ENCODE peak calls at places on chromosomes 11 and 22, in ten cellular contexts. I is chondrocyte; W is EL; B is nephron progenitor cell; A is activated gamma-delta T cell treated with anti-CD3 and anti-CD28 coated beads, Interleukin-2, amount 50 U/mL, for 16 hours; K is anterior cingulate cortex; N is epithelial cell of esophagus; V is NCI-H1092 treated with DMSO at 0.1 percent for 48 hours; S is NCI-H1105; D is activated CD4-positive, alpha-beta T cell treated with anti-CD3 and anti-CD28 coated beads, Interleukin-2, amount 10 ng/mL, durations not matched to agents 7 days and 5 days. U is an unnamed sample.

GRCh38 chr22:17754233-17754925 is 19.9 kb downstream of the BID start:
- DNase-seq in I (no peak), B (no peak), D (peak), V (no peak), K (no peak), W (peak), S (no peak), A (no peak), N (no peak), U (peak)

GRCh38 chr11:266676-267439 is 11.3 kb upstream of the NLRP6 start:
- DNase-seq in V (no peak), A (no peak), B (no peak), S (no peak), W (no peak), K (no peak), I (no peak), N (no peak), D (peak), U (no peak)

GRCh38 chr22:40231618-40232313 is 54.0 kb downstream of the TNRC6B start:
- DNase-seq in V (no peak), W (no peak), A (no peak), D (no peak), I (no peak), N (no peak), B (no peak), K (no peak), S (no peak), U (no peak)

GRCh38 chr22:37762389-37762836 is 45.3 kb upstream of the GCAT start:
- DNase-seq in B (no peak), N (peak), D (no peak), W (peak), A (no peak), K (no peak), I (no peak), S (no peak), V (no peak), U (no peak)

GRCh38 chr11:117290809-117291396 is at the start of gene BACE1-AS:
- DNase-seq in B (no peak), A (no peak), W (no peak), D (no peak), S (no peak), V (no peak), N (no peak), K (no peak), I (no peak), U (no peak)

GRCh38 chr22:20437253-20438065 is at the start of gene SCARF2:
- DNase-seq in W (peak), K (no peak), B (peak), S (no peak), A (no peak), N (no peak), V (no peak), D (no peak), I (peak), U (peak)

GRCh38 chr22:23265389-23265700 is 85.0 kb downstream of the BCR start:
- DNase-seq in I (no peak), N (no peak), B (no peak), W (no peak), K (no peak), A (no peak), S (no peak), D (no peak), V (no peak), U (no peak)

GRCh38 chr11:126437731-126438130 is 82.2 kb downstream of the ST3GAL4 start:
- DNase-seq in B (no peak), S (no peak), V (no peak), N (no peak), D (no peak), A (no peak), I (no peak), W (no peak), K (no peak), U (no peak)

GRCh38 chr22:23204125-23204488 is 23.8 kb downstream of the BCR start:
- DNase-seq in S (no peak), K (no peak), A (no peak), I (no peak), D (no peak), N (no peak), V (no peak), W (no peak), B (no peak), U (no peak)

GRCh38 chr11:29809121-29809520 is 207.7 kb downstream of the KCNA4 start:
- DNase-seq in I (no peak), D (no peak), A (no peak), N (peak), W (no peak), V (no peak), S (no peak), B (no peak), K (no peak), U (peak)

GRCh38 chr22:49894321-49895072 is 23.7 kb downstream of the ALG12 start:
- DNase-seq in A (no peak), N (peak), B (no peak), W (no peak), D (no peak), K (no peak), S (no peak), I (peak), V (no peak), U (no peak)

GRCh38 chr11:6202036-6202435 is 3.0 kb downstream of the OR52W1 start:
- DNase-seq in W (no peak), I (no peak), S (no peak), A (no peak), B (no peak), N (no peak), K (no peak), V (no peak), D (no peak), U (no peak)

GRCh38 chr11:95596011-95596489 is 193.5 kb downstream of the FAM76B start:
- DNase-seq in B (no peak), I (no peak), K (no peak), W (no peak), S (no peak), N (peak), A (no peak), V (no peak), D (no peak), U (no peak)

GRCh38 chr22:43510226-43511070 is 98.6 kb downstream of the MPPED1 start:
- DNase-seq in I (peak), V (no peak), B (no peak), K (no peak), W (no peak), A (no peak), S (no peak), N (no peak), D (no peak), U (no peak)

GRCh38 chr11:6248248-6248647 is 9.4 kb downstream of the CNGA4 start:
- DNase-seq in V (no peak), N (no peak), K (no peak), W (no peak), I (no peak), A (no peak), S (no peak), D (no peak), B (no peak), U (no peak)

GRCh38 chr22:39182478-39183030 is 30.1 kb upstream of the CBX7 start:
- DNase-seq in S (no peak), D (no peak), A (no peak), N (no peak), W (no peak), K (no peak), I (peak), V (no peak), B (no peak), U (no peak)

GRCh38 chr11:134118016-134118415 is 49.1 kb downstream of the JAM3 start:
- DNase-seq in V (peak), K (no peak), I (no peak), W (no peak), A (no peak), N (peak), S (no peak), B (no peak), D (no peak), U (peak)

GRCh38 chr11:3164138-3164539 is 971 bp downstream of the OSBPL5 start:
- DNase-seq in W (peak), S (no peak), K (no peak), V (no peak), B (no peak), I (peak), N (no peak), A (no peak), D (no peak), U (no peak)

GRCh38 chr11:130278151-130278550 is 36.6 kb downstream of the ZBTB44 start:
- DNase-seq in I (no peak), B (no peak), D (no peak), N (no peak), W (no peak), S (no peak), A (no peak), V (no peak), K (no peak), U (no peak)

GRCh38 chr22:24536089-24536488 is 18.8 kb downstream of the GUCD1 start:
- DNase-seq in A (no peak), K (no peak), I (no peak), S (no peak), D (no peak), W (no peak), B (no peak), V (no peak), N (no peak), U (no peak)

GRCh38 chr11:120564573-120565301 is 53.2 kb downstream of the GRIK4 start:
- DNase-seq in N (peak), B (peak), W (peak), I (peak), V (peak), D (no peak), K (peak), A (no peak), S (peak), U (peak)

GRCh38 chr11:119167933-119168332 is 592 bp upstream of the NLRX1 start:
- DNase-seq in D (no peak), K (no peak), I (no peak), N (peak), S (no peak), V (no peak), W (no peak), B (no peak), A (no peak), U (no peak)

GRCh38 chr11:67351275-67352005 is 1.9 kb downstream of the POLD4 start:
- DNase-seq in B (peak), V (peak), W (peak), N (peak), K (peak), S (peak), I (no peak), D (peak), A (no peak), U (peak)

GRCh38 chr11:116680349-116681125 is 92.2 kb downstream of the BUD13 start:
- DNase-seq in D (no peak), A (no peak), S (no peak), N (no peak), V (no peak), I (no peak), W (no peak), K (no peak), B (no peak), U (no peak)

GRCh38 chr11:123461164-123461563 is 31.1 kb downstream of the GRAMD1B start:
- DNase-seq in D (no peak), K (no peak), W (no peak), N (no peak), I (no peak), V (peak), A (no peak), S (no peak), B (no peak), U (no peak)

GRCh38 chr22:37016134-37016910 is 2.9 kb downstream of the TST start:
- DNase-seq in K (no peak), S (no peak), B (no peak), D (no peak), W (no peak), A (no peak), N (no peak), I (no peak), V (no peak), U (no peak)

GRCh38 chr11:78932757-78933156 is 358.1 kb upstream of the NARS2 start:
- DNase-seq in I (no peak), A (no peak), S (no peak), N (no peak), W (no peak), K (no peak), V (no peak), B (no peak), D (no peak), U (no peak)

GRCh38 chr11:109123811-109124787 is 297.9 kb upstream of the C11orf87 start:
- DNase-seq in V (peak), K (no peak), A (no peak), S (no peak), D (no peak), W (peak), N (no peak), B (peak), I (no peak), U (no peak)

GRCh38 chr22:35591696-35592417 is 25.3 kb downstream of the MB start:
- DNase-seq in V (no peak), B (no peak), S (no peak), I (no peak), W (no peak), N (peak), K (no peak), D (no peak), A (no peak), U (no peak)

GRCh38 chr11:79419120-79419519 is 21.7 kb downstream of the TENM4 start:
- DNase-seq in N (peak), S (no peak), W (peak), V (no peak), B (no peak), D (no peak), I (no peak), A (no peak), K (no peak), U (peak)

GRCh38 chr11:118911113-118911879 is 14.4 kb downstream of the BCL9L start:
- DNase-seq in D (no peak), N (peak), S (no peak), V (no peak), W (peak), I (peak), K (no peak), A (no peak), B (no peak), U (peak)

GRCh38 chr11:45528435-45528834 is 137.0 kb downstream of the CHST1 start:
- DNase-seq in W (no peak), V (no peak), I (no peak), D (no peak), S (no peak), A (no peak), K (no peak), N (no peak), B (no peak), U (no peak)

GRCh38 chr11:13440100-13440855 is 22.7 kb downstream of the BTBD10 start:
- DNase-seq in V (no peak), A (no peak), W (peak), B (no peak), N (peak), D (no peak), I (no peak), K (peak), S (no peak), U (peak)

GRCh38 chr22:24819941-24820461 is 14.0 kb downstream of the SGSM1 start:
- DNase-seq in V (peak), W (no peak), B (no peak), N (no peak), S (peak), I (no peak), A (no peak), D (no peak), K (peak), U (peak)

GRCh38 chr22:43945632-43946390 is 9.4 kb upstream of the SAMM50 start:
- DNase-seq in I (peak), B (peak), D (peak), S (no peak), A (peak), N (peak), W (peak), K (peak), V (no peak), U (peak)

GRCh38 chr11:93929407-93929806 is 79.0 kb upstream of the VSTM5 start:
- DNase-seq in A (no peak), B (no peak), K (no peak), N (no peak), I (no peak), W (no peak), D (no peak), S (no peak), V (no peak), U (no peak)

GRCh38 chr11:47979378-47980092 is 824 bp upstream of the PTPRJ start:
- DNase-seq in B (peak), D (no peak), S (no peak), W (no peak), I (no peak), K (peak), V (peak), N (no peak), A (no peak), U (peak)

GRCh38 chr22:46012182-46012880 is 35.4 kb upstream of the WNT7B start:
- DNase-seq in V (no peak), K (no peak), D (no peak), W (no peak), I (peak), S (no peak), B (no peak), A (no peak), N (no peak), U (no peak)

U was measured in DMS53.